ENCODE peak calls at places on chromosomes 3 and 15, in nine cellular contexts. J, N, E, B, Z, X, W, S and A are unnamed samples.

GRCh38 chr3:134232146-134232545 is 18.5 kb downstream of the RYK start:
- DNase-seq in E (no peak), S (no peak), X (peak; percentile 40), N (no peak), J (no peak), Z (no peak), W (no peak), B (no peak), A (no peak)

GRCh38 chr3:60707452-60708020 is 543.7 kb downstream of the FHIT start:
- DNase-seq in N (no peak), J (no peak), W (no peak), Z (no peak), S (no peak), X (no peak), B (no peak), E (no peak), A (no peak)

GRCh38 chr15:77865106-77865630 is 212.3 kb downstream of the TBC1D2B start:
- DNase-seq in Z (no peak), B (peak; percentile 4), N (no peak), S (no peak), J (no peak), W (no peak), X (no peak), E (no peak), A (no peak)

GRCh38 chr3:14424711-14425573 is 22.5 kb downstream of the SLC6A6 start:
- DNase-seq in E (no peak), N (no peak), X (peak; percentile 68), B (peak; percentile 45), J (no peak), S (no peak), Z (peak; percentile 15), W (no peak), A (no peak)

GRCh38 chr3:126098391-126098858 is 14.5 kb upstream of the SLC41A3 start:
- DNase-seq in E (no peak), B (no peak), J (no peak), X (no peak), W (no peak), Z (no peak), S (no peak), N (no peak), A (no peak)

GRCh38 chr3:30644615-30645014 is 38.2 kb downstream of the TGFBR2 start:
- DNase-seq in S (no peak), W (no peak), B (peak; percentile 47), N (no peak), Z (peak; percentile 40), X (peak; percentile 54), E (peak; percentile 55), J (peak; percentile 40), A (peak; percentile 73)

GRCh38 chr3:96478496-96478895 is 335.9 kb upstream of the EPHA6 start:
- DNase-seq in N (no peak), X (no peak), Z (no peak), E (no peak), W (no peak), J (no peak), B (no peak), S (no peak), A (no peak)

GRCh38 chr15:91039996-91040395 is 17.6 kb upstream of the VPS33B start:
- DNase-seq in J (no peak), E (no peak), W (no peak), B (no peak), S (no peak), X (no peak), Z (no peak), N (no peak), A (no peak)

DNA sequence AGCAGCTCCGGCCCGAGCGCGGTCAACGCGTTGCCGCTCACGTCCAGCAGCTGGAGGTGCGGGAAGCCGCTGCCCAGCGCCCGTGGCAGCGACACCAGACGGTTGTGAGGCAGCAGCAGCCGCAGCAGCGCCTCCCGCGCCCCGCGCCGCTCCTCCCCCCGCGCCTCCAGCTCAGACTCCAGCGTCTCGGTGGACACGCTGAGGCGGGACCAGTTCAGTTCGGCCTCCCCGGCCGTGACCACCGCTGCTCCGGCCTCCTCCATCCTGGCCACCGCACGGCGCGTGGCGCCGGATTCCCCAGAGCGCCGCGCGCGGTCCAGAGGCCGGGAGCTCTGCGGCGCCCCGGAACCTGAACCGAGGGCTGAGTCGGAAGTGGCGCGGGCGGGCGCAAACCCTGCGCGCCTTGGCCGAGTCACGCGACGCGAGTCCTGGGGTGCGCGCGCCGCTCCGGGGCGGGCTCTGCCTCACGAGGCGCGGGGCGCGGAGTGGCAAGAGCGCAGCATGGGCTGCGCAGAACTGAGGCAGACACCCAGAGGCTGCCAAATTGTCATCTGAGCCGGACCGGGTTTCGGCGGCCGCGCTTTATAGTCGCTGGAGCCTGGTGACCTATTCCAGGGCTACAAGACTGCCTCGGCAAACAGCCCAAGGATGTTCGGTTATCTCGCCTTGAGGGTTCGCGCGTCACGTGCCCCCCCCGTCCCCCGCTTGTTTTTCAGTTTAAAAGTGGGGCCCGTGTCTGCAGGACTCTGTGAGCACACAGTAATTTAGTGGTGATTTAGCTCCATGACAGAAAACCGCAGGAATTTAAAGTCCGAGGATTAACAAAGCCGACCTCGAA is at the start of gene LRRC58:
- DNase-seq in W (peak; percentile 84), E (peak; percentile 88), J (peak; percentile 93), X (peak; percentile 94), S (peak; percentile 66), N (peak; percentile 95), B (peak; percentile 91), Z (peak; percentile 96), A (peak; percentile 81)
- TF ChIP-seq POLR2A in W (peak; percentile 68), E (peak; percentile 81), J (no peak), X (peak; percentile 92), S (peak; percentile 89), N (peak; percentile 84), B (peak; percentile 87), Z (peak; percentile 91), A (peak; percentile 98)

GRCh38 chr3:112086857-112087524 is 802 bp downstream of the C3orf52 start:
- DNase-seq in W (no peak), J (no peak), S (no peak), Z (no peak), N (no peak), E (no peak), B (no peak), X (no peak), A (no peak)

GRCh38 chr3:112084980-112085697 is 1.1 kb upstream of the C3orf52 start:
- DNase-seq in E (no peak), J (no peak), S (no peak), Z (no peak), N (no peak), W (no peak), X (no peak), B (peak; percentile 56), A (no peak)

GRCh38 chr3:112087746-112088145 is 1.6 kb downstream of the C3orf52 start:
- DNase-seq in J (peak; percentile 43), Z (peak; percentile 85), X (no peak), S (no peak), N (no peak), E (no peak), B (no peak), W (no peak), A (no peak)

GRCh38 chr3:112088944-112089343 is 2.8 kb downstream of the C3orf52 start:
- DNase-seq in N (no peak), J (no peak), E (no peak), W (no peak), B (no peak), X (no peak), S (no peak), Z (no peak), A (no peak)

GRCh38 chr3:112086018-112086854 is at the start of gene C3orf52:
- DNase-seq in E (peak; percentile 83), Z (peak; percentile 95), W (peak; percentile 87), B (peak; percentile 93), X (no peak), N (peak; percentile 93), S (peak; percentile 75), J (peak; percentile 94), A (peak; percentile 51)
- TF ChIP-seq POLR2A in E (peak; percentile 53), Z (peak; percentile 98), W (peak; percentile 74), B (peak; percentile 93), X (no peak), N (no peak), S (no peak), J (no peak), A (no peak)

GRCh38 chr3:128488995-128489859 is 3.8 kb downstream of the GATA2 start:
- DNase-seq in N (no peak), E (peak; percentile 79), S (no peak), J (no peak), W (peak; percentile 86), X (no peak), Z (peak; percentile 84), B (no peak), A (no peak)

GRCh38 chr3:128487538-128487812 is 5.5 kb downstream of the GATA2 start:
- DNase-seq in Z (no peak), E (no peak), B (no peak), J (no peak), W (no peak), S (no peak), X (no peak), N (no peak), A (no peak)

GRCh38 chr3:128486692-128487537 is 6.1 kb downstream of the GATA2 start:
- DNase-seq in W (no peak), X (no peak), B (no peak), E (peak; percentile 43), N (no peak), Z (peak; percentile 50), S (no peak), J (no peak), A (no peak)

GRCh38 chr3:128488636-128488994 is 4.4 kb downstream of the GATA2 start:
- DNase-seq in N (no peak), Z (no peak), E (no peak), X (no peak), S (no peak), B (no peak), J (no peak), W (peak; percentile 47), A (no peak)

DNA sequence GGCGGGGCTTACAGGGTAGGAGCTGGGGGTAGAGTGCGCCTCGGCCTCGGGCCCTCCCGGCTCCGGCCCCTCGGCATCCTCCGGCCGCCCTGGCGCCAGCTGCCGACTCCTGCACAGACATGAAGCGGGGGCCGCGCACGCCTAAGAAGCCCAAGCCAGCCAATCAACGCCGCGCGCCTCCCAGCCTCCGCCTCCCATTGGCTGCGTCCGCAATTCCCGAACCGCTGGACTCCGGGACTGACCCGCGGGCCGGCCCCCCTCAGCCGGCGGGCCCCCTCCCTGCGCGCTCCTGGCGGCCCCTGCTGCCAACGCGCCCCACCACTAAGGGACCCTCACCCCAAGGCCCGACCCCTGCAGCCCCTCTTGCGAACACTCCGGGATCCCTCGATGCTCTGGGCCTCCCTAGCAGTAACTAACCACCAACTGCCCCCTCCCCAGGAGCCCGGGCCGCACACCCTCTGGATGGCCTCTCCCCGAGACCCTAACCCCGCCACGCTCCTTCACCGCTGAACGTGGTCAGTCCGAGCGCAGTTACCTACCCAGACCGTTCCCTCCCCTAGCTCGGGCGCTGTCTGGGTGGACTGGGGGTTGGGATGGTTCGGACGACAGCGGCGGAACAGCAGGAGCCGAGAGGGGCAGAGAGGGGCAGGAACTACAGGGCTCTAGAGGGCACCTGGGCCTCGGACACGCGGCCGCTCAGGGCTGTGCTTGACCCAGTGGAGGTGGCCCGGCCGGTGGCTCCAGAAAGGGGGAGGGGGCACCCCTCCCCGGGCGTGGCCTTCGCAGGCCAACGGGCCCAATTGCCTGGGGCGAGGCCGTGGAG is 5.0 kb downstream of the GATA2 start:
- DNase-seq in N (no peak), Z (peak; percentile 92), J (peak; percentile 67), B (peak; percentile 60), E (peak; percentile 94), W (peak; percentile 98), S (peak; percentile 55), X (no peak), A (peak; percentile 63)
- TF ChIP-seq POLR2A in N (peak; percentile 16), Z (peak; percentile 79), J (no peak), B (no peak), E (peak; percentile 99), W (peak; percentile 80), S (no peak), X (no peak), A (peak; percentile 39)

DNA sequence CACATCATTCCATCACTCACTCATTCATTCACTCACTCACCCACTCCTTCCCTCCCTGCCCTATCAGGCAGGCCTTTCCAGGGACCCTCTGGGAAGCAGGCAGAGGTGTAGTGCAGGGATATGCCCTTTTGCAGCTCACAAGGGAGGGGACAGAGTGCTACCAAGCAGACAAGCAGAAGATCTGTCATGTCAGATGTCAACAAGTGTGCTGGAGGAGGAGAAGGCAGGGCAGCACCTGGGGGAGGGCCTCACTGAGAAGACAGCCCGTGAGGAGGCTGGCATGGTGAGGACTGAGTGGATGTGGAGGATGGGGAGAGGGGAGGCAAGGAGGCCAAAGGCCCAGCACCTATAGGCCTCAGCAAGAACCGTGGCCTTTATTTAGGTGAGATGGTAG is 15.3 kb downstream of the ABTB1 start:
- DNase-seq in B (peak; percentile 3), X (no peak), N (no peak), W (no peak), Z (no peak), J (no peak), S (no peak), E (no peak), A (no peak)
- TF ChIP-seq POLR2A in B (no peak), X (no peak), N (no peak), W (no peak), Z (no peak), J (no peak), S (no peak), E (no peak), A (no peak)